ENCODE peak calls at places on chromosomes 4 and X, in nine cellular contexts. One of them, this sample, is unnamed.

GRCh38 chrX:108993909-108994308 is 257.5 kb upstream of the IRS4 start:
- DNase-seq in stimulated activated CD8-positive, alpha-beta memory T cell treated with anti-CD3 and anti-CD28 coated beads, Interleukin-15, amount 100 ng/mL, for 4 hours: no peak
- DNase-seq in mucosa of descending colon: no peak
- DNase-seq in amniotic stem cell: no peak
- DNase-seq in NCI-H1092 treated with DMSO at 0.1 percent for 48 hours: no peak
- DNase-seq in NCI-H2029 treated with DMSO at 0.1 percent for 48 hours: no peak
- DNase-seq in activated naive CD8-positive, alpha-beta T cell treated with anti-CD3 and anti-CD28 coated beads for 36 hours: no peak
- DNase-seq in glutamatergic neuron: no peak
- DNase-seq in pons: no peak
- DNase-seq in this sample: no peak

GRCh38 chr4:77695769-77696168 is 90.1 kb downstream of the CXCL13 start:
- DNase-seq in NCI-H2029 treated with DMSO at 0.1 percent for 48 hours: no peak
- DNase-seq in NCI-H1092 treated with DMSO at 0.1 percent for 48 hours: no peak
- DNase-seq in stimulated activated CD8-positive, alpha-beta memory T cell treated with anti-CD3 and anti-CD28 coated beads, Interleukin-15, amount 100 ng/mL, for 4 hours: no peak
- DNase-seq in glutamatergic neuron: no peak
- DNase-seq in pons: no peak
- DNase-seq in mucosa of descending colon: no peak
- DNase-seq in amniotic stem cell: peak; percentile 71
- DNase-seq in activated naive CD8-positive, alpha-beta T cell treated with anti-CD3 and anti-CD28 coated beads for 36 hours: no peak
- DNase-seq in this sample: no peak

GRCh38 chr4:2135083-2135482 is 76.0 kb downstream of the NAT8L start:
- DNase-seq in pons: peak; percentile 20
- DNase-seq in mucosa of descending colon: peak; percentile 17
- DNase-seq in NCI-H1092 treated with DMSO at 0.1 percent for 48 hours: peak; percentile 21
- DNase-seq in amniotic stem cell: no peak
- DNase-seq in glutamatergic neuron: no peak
- DNase-seq in stimulated activated CD8-positive, alpha-beta memory T cell treated with anti-CD3 and anti-CD28 coated beads, Interleukin-15, amount 100 ng/mL, for 4 hours: no peak
- DNase-seq in NCI-H2029 treated with DMSO at 0.1 percent for 48 hours: peak; percentile 73
- DNase-seq in activated naive CD8-positive, alpha-beta T cell treated with anti-CD3 and anti-CD28 coated beads for 36 hours: peak; percentile 30
- DNase-seq in this sample: no peak

GRCh38 chrX:15059488-15059887 is 186.3 kb downstream of the MOSPD2 start:
- DNase-seq in NCI-H2029 treated with DMSO at 0.1 percent for 48 hours: no peak
- DNase-seq in amniotic stem cell: no peak
- DNase-seq in pons: peak; percentile 12
- DNase-seq in stimulated activated CD8-positive, alpha-beta memory T cell treated with anti-CD3 and anti-CD28 coated beads, Interleukin-15, amount 100 ng/mL, for 4 hours: no peak
- DNase-seq in NCI-H1092 treated with DMSO at 0.1 percent for 48 hours: peak; percentile 16
- DNase-seq in glutamatergic neuron: no peak
- DNase-seq in activated naive CD8-positive, alpha-beta T cell treated with anti-CD3 and anti-CD28 coated beads for 36 hours: no peak
- DNase-seq in mucosa of descending colon: no peak
- DNase-seq in this sample: no peak

GRCh38 chrX:48966796-48967579 is 4.7 kb downstream of the KCND1 start:
- DNase-seq in NCI-H2029 treated with DMSO at 0.1 percent for 48 hours: no peak
- DNase-seq in NCI-H1092 treated with DMSO at 0.1 percent for 48 hours: no peak
- DNase-seq in mucosa of descending colon: no peak
- DNase-seq in activated naive CD8-positive, alpha-beta T cell treated with anti-CD3 and anti-CD28 coated beads for 36 hours: no peak
- DNase-seq in pons: no peak
- DNase-seq in stimulated activated CD8-positive, alpha-beta memory T cell treated with anti-CD3 and anti-CD28 coated beads, Interleukin-15, amount 100 ng/mL, for 4 hours: no peak
- DNase-seq in glutamatergic neuron: no peak
- DNase-seq in amniotic stem cell: no peak
- DNase-seq in this sample: no peak

GRCh38 chrX:1139101-1139500 is 73.3 kb downstream of the CRLF2 start:
- DNase-seq in amniotic stem cell: no peak
- DNase-seq in stimulated activated CD8-positive, alpha-beta memory T cell treated with anti-CD3 and anti-CD28 coated beads, Interleukin-15, amount 100 ng/mL, for 4 hours: no peak
- DNase-seq in NCI-H1092 treated with DMSO at 0.1 percent for 48 hours: no peak
- DNase-seq in glutamatergic neuron: no peak
- DNase-seq in pons: no peak
- DNase-seq in NCI-H2029 treated with DMSO at 0.1 percent for 48 hours: no peak
- DNase-seq in mucosa of descending colon: no peak
- DNase-seq in activated naive CD8-positive, alpha-beta T cell treated with anti-CD3 and anti-CD28 coated beads for 36 hours: no peak
- DNase-seq in this sample: no peak

GRCh38 chrX:149877636-149878035 is 3.3 kb upstream of the MAGEA8 start:
- DNase-seq in glutamatergic neuron: no peak
- DNase-seq in NCI-H1092 treated with DMSO at 0.1 percent for 48 hours: no peak
- DNase-seq in mucosa of descending colon: no peak
- DNase-seq in NCI-H2029 treated with DMSO at 0.1 percent for 48 hours: no peak
- DNase-seq in activated naive CD8-positive, alpha-beta T cell treated with anti-CD3 and anti-CD28 coated beads for 36 hours: no peak
- DNase-seq in stimulated activated CD8-positive, alpha-beta memory T cell treated with anti-CD3 and anti-CD28 coated beads, Interleukin-15, amount 100 ng/mL, for 4 hours: no peak
- DNase-seq in pons: no peak
- DNase-seq in amniotic stem cell: no peak
- DNase-seq in this sample: no peak

GRCh38 chr4:135325264-135325663 is 1123.7 kb upstream of the PABPC4L start:
- DNase-seq in NCI-H1092 treated with DMSO at 0.1 percent for 48 hours: no peak
- DNase-seq in NCI-H2029 treated with DMSO at 0.1 percent for 48 hours: no peak
- DNase-seq in glutamatergic neuron: no peak
- DNase-seq in stimulated activated CD8-positive, alpha-beta memory T cell treated with anti-CD3 and anti-CD28 coated beads, Interleukin-15, amount 100 ng/mL, for 4 hours: no peak
- DNase-seq in mucosa of descending colon: no peak
- DNase-seq in amniotic stem cell: no peak
- DNase-seq in pons: no peak
- DNase-seq in activated naive CD8-positive, alpha-beta T cell treated with anti-CD3 and anti-CD28 coated beads for 36 hours: no peak
- DNase-seq in this sample: no peak

GRCh38 chr4:98794565-98795205 is 134.2 kb downstream of the EIF4E start:
- DNase-seq in NCI-H1092 treated with DMSO at 0.1 percent for 48 hours: no peak
- DNase-seq in amniotic stem cell: no peak
- DNase-seq in pons: no peak
- DNase-seq in activated naive CD8-positive, alpha-beta T cell treated with anti-CD3 and anti-CD28 coated beads for 36 hours: peak; percentile 26
- DNase-seq in stimulated activated CD8-positive, alpha-beta memory T cell treated with anti-CD3 and anti-CD28 coated beads, Interleukin-15, amount 100 ng/mL, for 4 hours: peak; percentile 6
- DNase-seq in NCI-H2029 treated with DMSO at 0.1 percent for 48 hours: no peak
- DNase-seq in glutamatergic neuron: no peak
- DNase-seq in mucosa of descending colon: no peak
- DNase-seq in this sample: no peak

GRCh38 chrX:33906971-33907370 is 225.1 kb downstream of the FAM47A start:
- DNase-seq in NCI-H2029 treated with DMSO at 0.1 percent for 48 hours: no peak
- DNase-seq in amniotic stem cell: no peak
- DNase-seq in glutamatergic neuron: no peak
- DNase-seq in activated naive CD8-positive, alpha-beta T cell treated with anti-CD3 and anti-CD28 coated beads for 36 hours: no peak
- DNase-seq in pons: no peak
- DNase-seq in stimulated activated CD8-positive, alpha-beta memory T cell treated with anti-CD3 and anti-CD28 coated beads, Interleukin-15, amount 100 ng/mL, for 4 hours: no peak
- DNase-seq in mucosa of descending colon: no peak
- DNase-seq in NCI-H1092 treated with DMSO at 0.1 percent for 48 hours: no peak
- DNase-seq in this sample: no peak

GRCh38 chr4:185318679-185319078 is 77.0 kb downstream of the LRP2BP start:
- DNase-seq in stimulated activated CD8-positive, alpha-beta memory T cell treated with anti-CD3 and anti-CD28 coated beads, Interleukin-15, amount 100 ng/mL, for 4 hours: no peak
- DNase-seq in mucosa of descending colon: no peak
- DNase-seq in activated naive CD8-positive, alpha-beta T cell treated with anti-CD3 and anti-CD28 coated beads for 36 hours: no peak
- DNase-seq in pons: no peak
- DNase-seq in glutamatergic neuron: no peak
- DNase-seq in NCI-H1092 treated with DMSO at 0.1 percent for 48 hours: no peak
- DNase-seq in amniotic stem cell: no peak
- DNase-seq in NCI-H2029 treated with DMSO at 0.1 percent for 48 hours: no peak
- DNase-seq in this sample: no peak

GRCh38 chr4:48445704-48446103 is 37.4 kb upstream of the SLC10A4 start:
- DNase-seq in amniotic stem cell: no peak
- DNase-seq in NCI-H2029 treated with DMSO at 0.1 percent for 48 hours: peak; percentile 33
- DNase-seq in pons: peak; percentile 18
- DNase-seq in glutamatergic neuron: no peak
- DNase-seq in NCI-H1092 treated with DMSO at 0.1 percent for 48 hours: peak; percentile 23
- DNase-seq in mucosa of descending colon: no peak
- DNase-seq in stimulated activated CD8-positive, alpha-beta memory T cell treated with anti-CD3 and anti-CD28 coated beads, Interleukin-15, amount 100 ng/mL, for 4 hours: no peak
- DNase-seq in activated naive CD8-positive, alpha-beta T cell treated with anti-CD3 and anti-CD28 coated beads for 36 hours: no peak
- DNase-seq in this sample: no peak

This sample was measured in effector CD4-positive, alpha-beta T cell.